ENCODE peak calls at places on chromosomes 16 and 17, in five cellular contexts. I is fibroblast of mammary gland, S is IMR-90, T is mammary epithelial cell, A is tibial nerve. B is an unnamed sample.

GRCh38 chr16:22424161-22424937 is 49.9 kb upstream of the CDR2 start:
- DNase-seq in A (no peak), I (peak), S (no peak), T (no peak), B (no peak)

GRCh38 chr16:72752004-72752695 is 295.8 kb downstream of the ZFHX3 start:
- DNase-seq in S (no peak), I (no peak), A (no peak), T (no peak), B (no peak)

GRCh38 chr17:44599298-44600175 is 42.3 kb downstream of the FZD2 start:
- DNase-seq in T (no peak), I (peak), S (peak), A (peak), B (no peak)

GRCh38 chr17:62673614-62674362 is 46.3 kb downstream of the MRC2 start:
- DNase-seq in I (no peak), T (no peak), A (no peak), S (no peak), B (no peak)

GRCh38 chr16:84933774-84934571 is 77.4 kb downstream of the ZDHHC7 start:
- DNase-seq in S (peak), A (peak), T (no peak), I (no peak), B (no peak)

GRCh38 chr17:32569171-32570080 is 82.6 kb downstream of the CDK5R1 start:
- DNase-seq in T (peak), I (peak), S (no peak), A (no peak), B (peak)

GRCh38 chr16:49556252-49557069 is 182.9 kb downstream of the C16orf78 start:
- DNase-seq in A (no peak), T (no peak), I (peak), S (peak), B (no peak)

GRCh38 chr16:86089986-86090385 is 191.0 kb downstream of the IRF8 start:
- DNase-seq in S (no peak), I (no peak), T (no peak), A (no peak), B (peak)

GRCh38 chr16:27235938-27236245 is 32.6 kb downstream of the KDM8 start:
- DNase-seq in A (no peak), S (no peak), I (no peak), T (no peak), B (no peak)

GRCh38 chr17:50689956-50690886 is 17.5 kb downstream of the ANKRD40 start:
- DNase-seq in I (no peak), S (no peak), A (no peak), T (peak), B (no peak)

GRCh38 chr17:2237521-2237921 is 66.1 kb downstream of the SMG6 start:
- DNase-seq in A (no peak), T (peak), S (no peak), I (peak), B (no peak)

GRCh38 chr17:66002807-66003206 is 189.1 kb downstream of the CEP112 start:
- DNase-seq in A (no peak), T (no peak), S (peak), I (no peak), B (no peak)

GRCh38 chr17:35804658-35805192 is 4.6 kb upstream of the TAF15 start:
- DNase-seq in S (peak), I (peak), T (peak), A (peak), B (peak)

DNA sequence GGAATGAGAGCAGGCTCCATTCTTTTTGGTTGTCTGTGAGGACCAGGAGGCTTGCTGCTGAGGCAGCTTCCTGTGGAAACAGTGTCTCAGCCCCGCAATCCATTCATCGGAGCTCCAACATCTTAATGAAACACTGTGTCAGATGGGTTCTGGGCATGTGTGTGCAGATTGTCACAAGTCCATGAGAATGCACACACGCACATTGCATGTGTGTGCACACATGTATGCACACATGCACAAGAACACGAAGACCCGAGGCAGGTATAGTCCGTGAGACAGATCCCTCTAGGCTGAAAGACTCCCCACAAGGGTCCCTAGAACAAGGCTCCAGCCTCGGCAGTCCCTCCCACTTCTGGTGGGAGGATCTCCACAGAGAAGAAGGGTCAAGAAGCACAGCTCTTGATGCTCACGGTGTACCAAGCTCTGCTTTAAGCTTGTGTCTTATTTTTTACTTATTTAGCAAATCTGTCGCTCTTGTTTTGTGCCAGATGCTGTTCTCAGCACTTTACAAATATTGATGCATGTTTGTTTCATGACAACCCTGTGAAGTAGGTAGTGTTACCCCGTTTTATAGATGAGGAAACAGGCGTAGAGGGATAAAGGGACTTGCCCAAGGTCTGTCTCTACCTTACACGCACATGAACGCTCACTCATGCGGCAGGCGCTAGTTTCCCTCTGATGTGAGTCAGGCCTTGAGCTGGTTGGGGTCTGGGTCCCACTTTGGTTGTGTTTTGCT is 213.1 kb downstream of the SEC14L1 start:
- DNase-seq in I (peak), A (no peak), T (no peak), S (peak), B (no peak)
- H3K4me3 ChIP-seq in I (no peak), A (no peak), T (no peak), S (no peak), B (no peak)

GRCh38 chr17:48012151-48012520 is 25.5 kb downstream of the COPZ2 start:
- DNase-seq in A (no peak), S (no peak), T (no peak), I (no peak), B (no peak)
- TF ChIP-seq CTCF in A (no peak), S (no peak), T (no peak), I (no peak), B (no peak)

GRCh38 chr16:87423429-87423828 is 31.3 kb downstream of the MAP1LC3B start:
- DNase-seq in S (no peak), A (no peak), T (no peak), I (no peak), B (no peak)

GRCh38 chr16:87419971-87420370 is 27.8 kb downstream of the MAP1LC3B start:
- DNase-seq in A (no peak), S (no peak), T (no peak), I (no peak), B (no peak)

GRCh38 chr16:87422106-87422505 is 30.0 kb downstream of the MAP1LC3B start:
- DNase-seq in I (no peak), S (no peak), A (no peak), T (no peak), B (no peak)

GRCh38 chr16:87420401-87421368 is 28.5 kb downstream of the MAP1LC3B start:
- DNase-seq in S (no peak), A (no peak), T (no peak), I (no peak), B (no peak)

GRCh38 chr16:87421369-87421912 is 29.3 kb downstream of the MAP1LC3B start:
- DNase-seq in T (no peak), I (no peak), A (no peak), S (no peak), B (no peak)
- H3K4me3 ChIP-seq in T (no peak), I (no peak), A (no peak), S (no peak), B (no peak)

GRCh38 chr17:74987909-74988711 is 678 bp downstream of the CDR2L start:
- DNase-seq in A (peak), I (peak), S (peak), T (peak), B (no peak)
- TF ChIP-seq CTCF in A (peak), I (no peak), S (peak), T (no peak), B (no peak)

GRCh38 chr17:60613325-60613724 is 13.3 kb downstream of the PPM1D start:
- DNase-seq in A (no peak), S (no peak), I (no peak), T (no peak), B (no peak)

GRCh38 chr17:60615840-60616239 is 15.8 kb downstream of the PPM1D start:
- DNase-seq in T (no peak), I (no peak), A (no peak), S (no peak), B (no peak)

GRCh38 chr17:60606036-60606435 is 6.0 kb downstream of the PPM1D start:
- DNase-seq in T (no peak), I (no peak), A (no peak), S (no peak), B (no peak)

GRCh38 chr17:60615108-60615507 is 15.1 kb downstream of the PPM1D start:
- DNase-seq in S (no peak), A (no peak), I (no peak), T (no peak), B (no peak)

DNA sequence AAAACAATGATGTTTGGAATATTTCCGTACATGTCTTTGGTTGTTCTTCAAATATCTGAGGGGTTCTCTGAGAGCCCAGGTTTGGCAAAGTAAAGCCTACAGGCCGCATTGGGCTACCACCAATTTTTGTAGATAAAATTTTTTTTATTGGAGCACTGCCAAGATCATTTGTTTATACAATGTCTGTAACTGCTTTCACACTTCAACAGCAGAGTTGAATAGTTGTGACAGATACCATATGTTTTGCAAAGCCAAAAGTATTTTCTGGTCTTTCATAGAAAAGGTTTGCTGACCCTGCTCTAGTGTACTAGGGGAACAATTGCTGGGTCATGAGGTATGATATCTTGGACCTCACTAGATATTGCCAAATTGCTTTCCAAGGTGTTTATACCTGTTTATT is 10.5 kb downstream of the PPM1D start:
- DNase-seq in I (no peak), S (no peak), A (no peak), T (no peak), B (no peak)
- H3K4me3 ChIP-seq in I (no peak), S (no peak), A (no peak), T (no peak), B (no peak)

GRCh38 chr16:66580605-66581209 is 1.4 kb downstream of the CMTM2 start:
- DNase-seq in T (peak), I (peak), S (peak), A (no peak), B (no peak)
- TF ChIP-seq CTCF in T (peak), I (peak), S (peak), A (no peak), B (no peak)

GRCh38 chr16:81008151-81008789 is 1.3 kb downstream of the CENPN start:
- DNase-seq in T (no peak), S (no peak), A (no peak), I (no peak), B (no peak)

GRCh38 chr16:81003610-81004460 is 2.9 kb downstream of the CMC2 start:
- DNase-seq in A (no peak), T (peak), I (peak), S (peak), B (no peak)

GRCh38 chr16:81005644-81006471 is 827 bp downstream of the CMC2 start:
- DNase-seq in T (peak), S (peak), I (peak), A (peak), B (no peak)

GRCh38 chr16:81004646-81005353 is 1.9 kb downstream of the CMC2 start:
- DNase-seq in T (peak), A (peak), I (peak), S (peak), B (peak)

DNA sequence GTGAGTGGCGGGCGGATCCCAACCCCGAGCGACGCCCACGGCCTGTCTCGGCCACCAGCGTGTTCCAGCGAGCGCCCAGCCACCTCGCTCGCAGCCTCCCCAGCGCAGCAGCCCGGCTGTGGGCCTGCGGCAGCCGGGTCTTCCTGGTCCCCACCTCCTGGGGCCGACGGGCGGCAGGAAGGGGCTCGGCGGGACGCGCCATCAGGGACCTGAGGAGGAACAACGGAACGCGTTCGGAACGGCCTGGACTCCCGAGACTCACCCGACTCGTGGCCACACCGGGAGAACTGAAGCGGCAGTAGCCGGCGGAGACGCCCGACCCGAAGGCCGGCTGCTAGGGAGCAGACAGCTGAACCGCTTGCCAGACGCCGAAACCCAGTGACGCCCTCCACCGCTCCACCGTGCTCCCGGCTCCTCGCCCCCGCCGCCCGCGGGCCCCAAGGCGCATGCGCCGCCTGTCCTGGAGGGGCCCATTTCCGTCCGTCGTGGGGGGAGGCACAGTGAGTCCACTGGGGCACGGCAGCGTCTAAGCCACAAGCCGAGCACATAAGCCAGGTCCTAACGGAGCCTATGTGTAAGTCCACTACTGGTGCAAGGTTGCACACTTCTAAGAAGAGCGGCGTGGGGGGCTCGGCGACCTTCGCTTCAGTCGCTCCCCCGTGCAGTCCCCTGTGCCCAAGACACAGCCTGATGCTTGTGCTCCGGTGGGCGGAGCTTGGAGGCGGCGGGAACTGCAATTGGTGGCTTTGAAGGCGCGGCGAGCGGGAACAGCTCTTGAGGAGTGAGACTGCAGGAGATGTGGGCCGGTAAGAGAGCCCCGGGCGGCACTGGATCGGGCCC is at the start of the genes CENPN and CMC2:
- DNase-seq in I (peak), S (peak), T (peak), A (peak), B (peak)
- H3K4me3 ChIP-seq in I (peak), S (peak), T (peak), A (peak), B (peak)

GRCh38 chr16:4016648-4017047 is 99.6 kb downstream of the ADCY9 start:
- DNase-seq in T (no peak), I (peak), S (peak), A (no peak), B (no peak)
- TF ChIP-seq CTCF in T (no peak), I (no peak), S (no peak), A (no peak), B (no peak)

GRCh38 chr16:79415983-79416641 is 184.4 kb downstream of the MAF start:
- DNase-seq in I (no peak), T (no peak), S (no peak), A (no peak), B (no peak)
- H3K4me3 ChIP-seq in I (no peak), T (no peak), S (no peak), A (no peak), B (no peak)